ENCODE peak calls at places on chromosomes 12 and 14, in five cellular contexts. One of them, this sample, is unnamed.

GRCh38 chr12:22658214-22658613 is 33.2 kb downstream of the ETNK1 start:
- DNase-seq in GM23338: no peak
- DNase-seq in IMR-90: peak
- DNase-seq in thyroid gland: no peak
- DNase-seq in cardiac muscle cell: no peak
- DNase-seq in this sample: no peak

GRCh38 chr14:64507376-64508156 is 3.0 kb downstream of the ZBTB1 start:
- DNase-seq in GM23338: no peak
- DNase-seq in IMR-90: peak
- DNase-seq in thyroid gland: no peak
- DNase-seq in cardiac muscle cell: no peak
- DNase-seq in this sample: no peak

GRCh38 chr12:43336962-43337555 is 214.9 kb downstream of the ADAMTS20 start:
- DNase-seq in GM23338: peak
- DNase-seq in IMR-90: peak
- DNase-seq in thyroid gland: no peak
- DNase-seq in cardiac muscle cell: peak
- DNase-seq in this sample: no peak

GRCh38 chr12:1913377-1914115 is 4.9 kb downstream of the CACNA2D4 start:
- DNase-seq in GM23338: no peak
- DNase-seq in IMR-90: no peak
- DNase-seq in thyroid gland: no peak
- DNase-seq in cardiac muscle cell: peak
- DNase-seq in this sample: no peak

GRCh38 chr14:88388741-88389282 is 3.4 kb downstream of the SPATA7 start:
- DNase-seq in GM23338: no peak
- DNase-seq in IMR-90: no peak
- DNase-seq in thyroid gland: no peak
- DNase-seq in cardiac muscle cell: no peak
- DNase-seq in this sample: no peak

GRCh38 chr12:27711957-27712356 is 1.3 kb downstream of the MRPS35 start:
- DNase-seq in GM23338: no peak
- DNase-seq in IMR-90: no peak
- DNase-seq in thyroid gland: no peak
- DNase-seq in cardiac muscle cell: no peak
- DNase-seq in this sample: no peak

GRCh38 chr12:113052326-113052725 is 4.2 kb upstream of the DTX1 start:
- DNase-seq in GM23338: no peak
- DNase-seq in IMR-90: no peak
- DNase-seq in thyroid gland: no peak
- DNase-seq in cardiac muscle cell: no peak
- DNase-seq in this sample: no peak

GRCh38 chr14:23512156-23512555 is 39.4 kb downstream of the ZFHX2 start:
- DNase-seq in GM23338: peak
- DNase-seq in IMR-90: no peak
- DNase-seq in thyroid gland: no peak
- DNase-seq in cardiac muscle cell: no peak
- DNase-seq in this sample: no peak

DNA sequence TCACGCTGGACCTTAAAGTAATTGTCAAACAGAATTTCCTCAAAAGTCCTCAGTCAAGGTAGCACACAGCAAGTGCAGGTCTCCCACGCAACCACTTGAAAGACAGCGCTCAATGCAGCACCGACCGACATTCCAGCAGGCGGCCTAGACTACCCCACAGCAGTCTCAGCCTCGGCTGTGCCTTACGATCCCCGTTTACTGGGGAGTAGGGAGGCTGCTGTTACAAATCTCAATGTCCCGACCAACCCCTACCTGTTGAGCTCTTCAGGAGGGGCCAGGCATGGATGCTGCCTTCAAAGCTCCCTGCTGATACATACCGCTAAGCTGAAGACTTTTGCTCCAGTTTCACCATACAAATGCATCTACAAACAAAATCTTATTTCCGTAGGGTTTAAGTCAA is 21.8 kb downstream of the VPS37B start:
- DNase-seq in GM23338: peak
- DNase-seq in IMR-90: no peak
- DNase-seq in thyroid gland: peak
- DNase-seq in cardiac muscle cell: peak
- DNase-seq in this sample: no peak
- H3K27ac ChIP-seq in GM23338: no peak
- H3K27ac ChIP-seq in IMR-90: no peak
- H3K27ac ChIP-seq in thyroid gland: peak
- H3K27ac ChIP-seq in cardiac muscle cell: peak
- H3K27ac ChIP-seq in this sample: no peak

DNA sequence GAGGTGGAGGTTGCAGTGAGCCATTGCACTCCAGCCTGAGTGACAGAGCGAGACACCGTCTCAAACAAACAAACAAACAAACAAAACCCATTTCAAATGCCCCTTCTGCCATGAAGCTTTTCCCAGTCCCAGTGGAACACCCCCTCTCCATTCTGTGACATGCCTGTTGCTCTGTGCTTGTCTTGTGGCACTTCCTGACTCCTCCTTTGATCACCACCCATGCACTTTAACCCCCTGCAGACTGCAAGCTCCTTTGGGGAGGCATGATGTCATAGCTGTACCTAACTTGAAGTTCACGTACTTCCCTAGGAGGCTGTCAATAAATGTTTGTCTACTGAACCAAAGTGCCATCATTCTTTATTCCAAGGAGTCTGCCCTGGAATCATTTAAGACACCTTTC is 64.7 kb downstream of the TMCC3 start:
- DNase-seq in GM23338: no peak
- DNase-seq in IMR-90: no peak
- DNase-seq in thyroid gland: no peak
- DNase-seq in cardiac muscle cell: no peak
- DNase-seq in this sample: no peak
- H3K27ac ChIP-seq in GM23338: no peak
- H3K27ac ChIP-seq in IMR-90: no peak
- H3K27ac ChIP-seq in thyroid gland: no peak
- H3K27ac ChIP-seq in cardiac muscle cell: no peak
- H3K27ac ChIP-seq in this sample: no peak

DNA sequence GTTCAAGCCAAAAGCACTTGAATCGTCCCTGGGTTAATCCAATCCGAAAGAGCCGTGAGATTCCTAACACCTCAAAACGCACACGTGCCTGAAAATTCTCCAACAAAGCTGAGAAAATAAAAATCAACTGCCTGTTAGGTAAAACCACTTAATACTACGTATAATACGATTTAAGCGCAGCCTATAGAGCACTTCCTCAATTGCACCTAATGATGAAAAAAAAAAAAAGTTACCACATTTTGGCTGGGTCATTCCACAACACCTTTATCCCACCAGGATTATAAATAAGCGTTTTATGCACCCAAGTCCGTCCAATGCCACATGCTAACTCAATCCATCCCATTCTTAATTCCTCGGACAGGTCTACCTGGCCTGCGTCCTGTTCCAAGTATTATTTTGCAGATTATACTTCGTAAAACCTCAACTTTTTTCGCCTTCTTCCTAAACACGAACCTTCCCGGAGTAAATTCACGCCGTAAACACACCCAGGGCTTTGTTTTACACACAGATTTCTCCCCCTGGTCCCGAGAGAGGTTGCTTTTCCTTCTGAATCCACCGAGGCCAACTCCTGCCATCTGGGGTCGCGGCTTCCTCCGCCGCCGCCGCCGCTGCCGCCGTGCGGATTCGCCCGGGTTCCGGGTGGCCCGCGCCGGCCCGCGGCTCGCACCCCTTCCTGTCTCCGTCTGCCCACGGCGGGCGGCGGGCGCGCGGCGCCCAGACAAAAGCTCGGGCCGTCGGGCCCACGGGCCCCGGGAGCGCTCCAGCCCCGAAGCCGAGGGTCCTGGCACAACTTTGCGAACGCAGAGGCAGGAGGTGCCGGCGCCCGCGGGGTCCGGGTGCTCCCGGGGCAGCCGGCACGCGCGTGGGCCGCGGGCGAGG is 66.2 kb downstream of the RNF34 start:
- DNase-seq in GM23338: peak
- DNase-seq in IMR-90: no peak
- DNase-seq in thyroid gland: no peak
- DNase-seq in cardiac muscle cell: peak
- DNase-seq in this sample: no peak
- H3K27ac ChIP-seq in GM23338: no peak
- H3K27ac ChIP-seq in IMR-90: peak
- H3K27ac ChIP-seq in thyroid gland: no peak
- H3K27ac ChIP-seq in cardiac muscle cell: no peak
- H3K27ac ChIP-seq in this sample: no peak

GRCh38 chr12:94230357-94230905 is 82.1 kb downstream of the PLXNC1 start:
- DNase-seq in GM23338: no peak
- DNase-seq in IMR-90: peak
- DNase-seq in thyroid gland: no peak
- DNase-seq in cardiac muscle cell: peak
- DNase-seq in this sample: no peak

GRCh38 chr12:94227066-94227465 is 78.7 kb downstream of the PLXNC1 start:
- DNase-seq in GM23338: no peak
- DNase-seq in IMR-90: no peak
- DNase-seq in thyroid gland: no peak
- DNase-seq in cardiac muscle cell: no peak
- DNase-seq in this sample: no peak

GRCh38 chr12:94228488-94228907 is 80.1 kb downstream of the PLXNC1 start:
- DNase-seq in GM23338: no peak
- DNase-seq in IMR-90: no peak
- DNase-seq in thyroid gland: no peak
- DNase-seq in cardiac muscle cell: no peak
- DNase-seq in this sample: no peak

GRCh38 chr12:94231718-94232117 is 83.3 kb downstream of the PLXNC1 start:
- DNase-seq in GM23338: no peak
- DNase-seq in IMR-90: no peak
- DNase-seq in thyroid gland: no peak
- DNase-seq in cardiac muscle cell: no peak
- DNase-seq in this sample: no peak

GRCh38 chr12:94229902-94230301 is 81.5 kb downstream of the PLXNC1 start:
- DNase-seq in GM23338: no peak
- DNase-seq in IMR-90: no peak
- DNase-seq in thyroid gland: no peak
- DNase-seq in cardiac muscle cell: no peak
- DNase-seq in this sample: no peak
- H3K27ac ChIP-seq in GM23338: no peak
- H3K27ac ChIP-seq in IMR-90: no peak
- H3K27ac ChIP-seq in thyroid gland: no peak
- H3K27ac ChIP-seq in cardiac muscle cell: no peak
- H3K27ac ChIP-seq in this sample: no peak

DNA sequence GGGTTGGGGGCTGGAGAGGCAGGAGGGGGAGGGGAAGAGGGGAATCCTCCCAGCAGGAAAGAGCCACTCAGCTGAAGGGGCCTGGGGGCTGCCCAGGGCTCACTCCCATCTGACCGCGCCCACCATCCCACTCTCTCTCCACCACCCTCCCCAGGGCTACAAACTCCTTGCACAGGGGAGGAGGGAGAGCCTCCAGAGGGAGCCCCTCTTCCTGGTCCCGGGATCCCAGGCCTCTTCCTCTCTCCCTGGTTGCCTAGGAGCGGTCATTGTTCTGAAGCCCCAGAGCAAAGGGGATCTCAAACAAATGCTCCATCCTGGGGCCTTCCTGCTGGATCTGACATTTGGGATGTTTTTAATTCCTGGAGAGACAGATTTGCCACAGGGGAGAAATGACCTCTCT is 39.8 kb upstream of the DLK1 start:
- DNase-seq in GM23338: no peak
- DNase-seq in IMR-90: no peak
- DNase-seq in thyroid gland: no peak
- DNase-seq in cardiac muscle cell: no peak
- DNase-seq in this sample: no peak
- H3K27ac ChIP-seq in GM23338: no peak
- H3K27ac ChIP-seq in IMR-90: no peak
- H3K27ac ChIP-seq in thyroid gland: no peak
- H3K27ac ChIP-seq in cardiac muscle cell: no peak
- H3K27ac ChIP-seq in this sample: no peak

GRCh38 chr12:59603735-59604134 is 7.9 kb downstream of the SLC16A7 start:
- DNase-seq in GM23338: no peak
- DNase-seq in IMR-90: no peak
- DNase-seq in thyroid gland: no peak
- DNase-seq in cardiac muscle cell: no peak
- DNase-seq in this sample: no peak
- H3K27ac ChIP-seq in GM23338: no peak
- H3K27ac ChIP-seq in IMR-90: no peak
- H3K27ac ChIP-seq in thyroid gland: no peak
- H3K27ac ChIP-seq in cardiac muscle cell: no peak
- H3K27ac ChIP-seq in this sample: no peak

GRCh38 chr14:68758301-68758700 is 34.6 kb downstream of the ZFP36L1 start:
- DNase-seq in GM23338: no peak
- DNase-seq in IMR-90: no peak
- DNase-seq in thyroid gland: no peak
- DNase-seq in cardiac muscle cell: no peak
- DNase-seq in this sample: no peak
- H3K27ac ChIP-seq in GM23338: no peak
- H3K27ac ChIP-seq in IMR-90: no peak
- H3K27ac ChIP-seq in thyroid gland: no peak
- H3K27ac ChIP-seq in cardiac muscle cell: no peak
- H3K27ac ChIP-seq in this sample: peak

This sample was measured in heart right ventricle.